ENCODE peak calls at places on chromosome 15, in seven cellular contexts. One of them, this sample, is unnamed.

GRCh38 chr15:45914425-45914824 is 279.6 kb downstream of the SQOR start:
- DNase-seq in aorta: no peak
- DNase-seq in AG10803: no peak
- DNase-seq in fibroblast of pulmonary artery: no peak
- DNase-seq in stomach: no peak
- DNase-seq in SJSA1: no peak
- DNase-seq in RWPE2: no peak
- DNase-seq in this sample: no peak

GRCh38 chr15:77502379-77503095 is 81.8 kb downstream of the HMG20A start:
- DNase-seq in aorta: no peak
- DNase-seq in AG10803: no peak
- DNase-seq in fibroblast of pulmonary artery: no peak
- DNase-seq in stomach: no peak
- DNase-seq in SJSA1: no peak
- DNase-seq in RWPE2: no peak
- DNase-seq in this sample: no peak

GRCh38 chr15:75174736-75175135 is 26.9 kb upstream of the C15orf39 start:
- DNase-seq in aorta: no peak
- DNase-seq in AG10803: no peak
- DNase-seq in fibroblast of pulmonary artery: no peak
- DNase-seq in stomach: no peak
- DNase-seq in SJSA1: no peak
- DNase-seq in RWPE2: peak; percentile 55
- DNase-seq in this sample: no peak

GRCh38 chr15:65819563-65819960 is 27.5 kb upstream of the DENND4A start:
- DNase-seq in aorta: no peak
- DNase-seq in AG10803: no peak
- DNase-seq in fibroblast of pulmonary artery: no peak
- DNase-seq in stomach: no peak
- DNase-seq in SJSA1: no peak
- DNase-seq in RWPE2: no peak
- DNase-seq in this sample: no peak

GRCh38 chr15:97989330-97989729 is 28.8 kb downstream of the ARRDC4 start:
- DNase-seq in aorta: no peak
- DNase-seq in AG10803: no peak
- DNase-seq in fibroblast of pulmonary artery: no peak
- DNase-seq in stomach: no peak
- DNase-seq in SJSA1: no peak
- DNase-seq in RWPE2: no peak
- DNase-seq in this sample: no peak

GRCh38 chr15:75138016-75138999 is 63.4 kb upstream of the C15orf39 start:
- DNase-seq in aorta: no peak
- DNase-seq in AG10803: peak; percentile 60
- DNase-seq in fibroblast of pulmonary artery: peak; percentile 61
- DNase-seq in stomach: no peak
- DNase-seq in SJSA1: peak; percentile 68
- DNase-seq in RWPE2: no peak
- DNase-seq in this sample: peak; percentile 23

GRCh38 chr15:74835312-74835823 is 7.6 kb downstream of the ULK3 start:
- DNase-seq in aorta: peak; percentile 67
- DNase-seq in AG10803: peak; percentile 28
- DNase-seq in fibroblast of pulmonary artery: peak; percentile 57
- DNase-seq in stomach: peak; percentile 78
- DNase-seq in SJSA1: peak; percentile 74
- DNase-seq in RWPE2: no peak
- DNase-seq in this sample: no peak

GRCh38 chr15:78850926-78851600 is 21.6 kb upstream of the MORF4L1 start:
- DNase-seq in aorta: no peak
- DNase-seq in AG10803: no peak
- DNase-seq in fibroblast of pulmonary artery: no peak
- DNase-seq in stomach: no peak
- DNase-seq in SJSA1: no peak
- DNase-seq in RWPE2: no peak
- DNase-seq in this sample: no peak

GRCh38 chr15:25469377-25469776 is 30.6 kb upstream of the UBE3A start:
- DNase-seq in aorta: no peak
- DNase-seq in AG10803: no peak
- DNase-seq in fibroblast of pulmonary artery: peak; percentile 4
- DNase-seq in stomach: no peak
- DNase-seq in SJSA1: no peak
- DNase-seq in RWPE2: no peak
- DNase-seq in this sample: peak; percentile 10

GRCh38 chr15:57485869-57486268 is 105.8 kb upstream of the MYZAP start:
- DNase-seq in aorta: peak; percentile 67
- DNase-seq in AG10803: peak; percentile 79
- DNase-seq in fibroblast of pulmonary artery: peak; percentile 76
- DNase-seq in stomach: peak; percentile 61
- DNase-seq in SJSA1: peak; percentile 92
- DNase-seq in RWPE2: peak; percentile 99
- DNase-seq in this sample: peak; percentile 21

GRCh38 chr15:90598053-90598577 is 68.4 kb downstream of the CRTC3 start:
- DNase-seq in aorta: no peak
- DNase-seq in AG10803: peak; percentile 6
- DNase-seq in fibroblast of pulmonary artery: peak; percentile 16
- DNase-seq in stomach: peak; percentile 79
- DNase-seq in SJSA1: no peak
- DNase-seq in RWPE2: no peak
- DNase-seq in this sample: no peak

GRCh38 chr15:48112242-48112641 is 8.5 kb upstream of the SLC24A5 start:
- DNase-seq in aorta: no peak
- DNase-seq in AG10803: peak; percentile 8
- DNase-seq in fibroblast of pulmonary artery: peak; percentile 39
- DNase-seq in stomach: no peak
- DNase-seq in SJSA1: no peak
- DNase-seq in RWPE2: no peak
- DNase-seq in this sample: no peak

GRCh38 chr15:73284073-73284472 is 84.7 kb downstream of the HCN4 start:
- DNase-seq in aorta: no peak
- DNase-seq in AG10803: peak; percentile 39
- DNase-seq in fibroblast of pulmonary artery: peak; percentile 32
- DNase-seq in stomach: no peak
- DNase-seq in SJSA1: no peak
- DNase-seq in RWPE2: no peak
- DNase-seq in this sample: no peak

GRCh38 chr15:25184356-25185155 is 229.8 kb downstream of the SNRPN start:
- DNase-seq in aorta: peak; percentile 18
- DNase-seq in AG10803: no peak
- DNase-seq in fibroblast of pulmonary artery: no peak
- DNase-seq in stomach: no peak
- DNase-seq in SJSA1: no peak
- DNase-seq in RWPE2: peak; percentile 50
- DNase-seq in this sample: no peak

GRCh38 chr15:89450076-89451006 is 46.0 kb downstream of the RHCG start:
- DNase-seq in aorta: no peak
- DNase-seq in AG10803: no peak
- DNase-seq in fibroblast of pulmonary artery: no peak
- DNase-seq in stomach: no peak
- DNase-seq in SJSA1: no peak
- DNase-seq in RWPE2: no peak
- DNase-seq in this sample: no peak

GRCh38 chr15:89836255-89837133 is 21.8 kb upstream of the ANPEP start:
- DNase-seq in aorta: no peak
- DNase-seq in AG10803: peak; percentile 98
- DNase-seq in fibroblast of pulmonary artery: peak; percentile 95
- DNase-seq in stomach: no peak
- DNase-seq in SJSA1: no peak
- DNase-seq in RWPE2: no peak
- DNase-seq in this sample: peak; percentile 88

GRCh38 chr15:62112051-62112450 is 45.3 kb downstream of the C2CD4A start:
- DNase-seq in aorta: no peak
- DNase-seq in AG10803: no peak
- DNase-seq in fibroblast of pulmonary artery: no peak
- DNase-seq in stomach: no peak
- DNase-seq in SJSA1: no peak
- DNase-seq in RWPE2: no peak
- DNase-seq in this sample: no peak

GRCh38 chr15:70508561-70509281 is 254.6 kb downstream of the UACA start:
- DNase-seq in aorta: peak; percentile 72
- DNase-seq in AG10803: peak; percentile 77
- DNase-seq in fibroblast of pulmonary artery: peak; percentile 89
- DNase-seq in stomach: no peak
- DNase-seq in SJSA1: peak; percentile 81
- DNase-seq in RWPE2: peak; percentile 97
- DNase-seq in this sample: peak; percentile 66

GRCh38 chr15:91469627-91470567 is 369.8 kb downstream of the SV2B start:
- DNase-seq in aorta: no peak
- DNase-seq in AG10803: no peak
- DNase-seq in fibroblast of pulmonary artery: no peak
- DNase-seq in stomach: peak; percentile 29
- DNase-seq in SJSA1: no peak
- DNase-seq in RWPE2: no peak
- DNase-seq in this sample: no peak

GRCh38 chr15:40933520-40933904 is 4.4 kb downstream of the DLL4 start:
- DNase-seq in aorta: no peak
- DNase-seq in AG10803: no peak
- DNase-seq in fibroblast of pulmonary artery: no peak
- DNase-seq in stomach: no peak
- DNase-seq in SJSA1: no peak
- DNase-seq in RWPE2: no peak
- DNase-seq in this sample: no peak

GRCh38 chr15:81347910-81348309 is 24.0 kb upstream of the STARD5 start:
- DNase-seq in aorta: no peak
- DNase-seq in AG10803: no peak
- DNase-seq in fibroblast of pulmonary artery: no peak
- DNase-seq in stomach: no peak
- DNase-seq in SJSA1: no peak
- DNase-seq in RWPE2: no peak
- DNase-seq in this sample: no peak

GRCh38 chr15:52093539-52094502 is 18.8 kb downstream of the BCL2L10 start:
- DNase-seq in aorta: peak; percentile 72
- DNase-seq in AG10803: peak; percentile 97
- DNase-seq in fibroblast of pulmonary artery: peak; percentile 95
- DNase-seq in stomach: no peak
- DNase-seq in SJSA1: peak; percentile 80
- DNase-seq in RWPE2: peak; percentile 97
- DNase-seq in this sample: peak; percentile 84

GRCh38 chr15:76177491-76178040 is 117.8 kb downstream of the TMEM266 start:
- DNase-seq in aorta: peak; percentile 86
- DNase-seq in AG10803: peak; percentile 91
- DNase-seq in fibroblast of pulmonary artery: peak; percentile 24
- DNase-seq in stomach: no peak
- DNase-seq in SJSA1: no peak
- DNase-seq in RWPE2: peak; percentile 90
- DNase-seq in this sample: no peak
- H3K4me3 ChIP-seq in aorta: no peak overlapping the region
- H3K4me3 ChIP-seq in AG10803: no peak overlapping the region
- H3K4me3 ChIP-seq in fibroblast of pulmonary artery: no peak overlapping the region
- H3K4me3 ChIP-seq in stomach: no peak overlapping the region
- H3K4me3 ChIP-seq in SJSA1: no peak overlapping the region
- H3K4me3 ChIP-seq in RWPE2: no peak overlapping the region
- H3K4me3 ChIP-seq in this sample: no peak overlapping the region

DNA sequence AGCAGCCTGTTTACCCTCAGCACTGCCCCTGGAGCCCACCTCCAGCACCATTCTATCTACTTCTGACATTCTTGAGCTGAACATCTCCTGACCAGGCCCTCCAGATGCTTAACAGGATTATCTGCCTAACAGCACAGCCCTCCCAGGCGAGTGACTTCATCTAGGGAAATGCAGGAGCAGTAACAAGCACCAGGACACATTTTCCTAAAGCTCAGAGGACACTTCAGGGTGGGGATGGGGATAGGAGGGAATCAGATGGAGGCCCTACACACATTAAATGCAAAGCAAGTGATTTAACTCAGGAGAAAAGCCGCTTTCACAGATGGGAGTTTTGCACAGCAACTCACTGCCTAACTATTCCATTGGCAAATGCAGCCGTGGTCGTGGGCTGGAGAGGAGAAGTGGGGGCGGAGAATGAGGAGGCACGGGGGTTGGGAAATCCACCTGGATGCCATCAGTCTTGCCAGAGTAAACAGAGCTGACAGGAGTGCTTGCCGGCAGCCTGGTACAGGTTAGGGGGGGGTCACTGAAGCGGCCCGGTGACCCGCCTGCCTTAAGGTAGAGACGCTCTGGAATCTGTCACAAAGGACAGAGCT is 21.3 kb upstream of the BNC1 start:
- DNase-seq in aorta: no peak
- DNase-seq in AG10803: no peak
- DNase-seq in fibroblast of pulmonary artery: peak; percentile 41
- DNase-seq in stomach: no peak
- DNase-seq in SJSA1: no peak
- DNase-seq in RWPE2: peak; percentile 95
- DNase-seq in this sample: no peak
- H3K4me3 ChIP-seq in aorta: no peak overlapping the region
- H3K4me3 ChIP-seq in AG10803: no peak overlapping the region
- H3K4me3 ChIP-seq in fibroblast of pulmonary artery: no peak overlapping the region
- H3K4me3 ChIP-seq in stomach: no peak overlapping the region
- H3K4me3 ChIP-seq in SJSA1: no peak overlapping the region
- H3K4me3 ChIP-seq in RWPE2: no peak overlapping the region
- H3K4me3 ChIP-seq in this sample: no peak overlapping the region

GRCh38 chr15:27458370-27459084 is 487.5 kb downstream of the GABRG3 start:
- DNase-seq in aorta: no peak
- DNase-seq in AG10803: no peak
- DNase-seq in fibroblast of pulmonary artery: no peak
- DNase-seq in stomach: no peak
- DNase-seq in SJSA1: no peak
- DNase-seq in RWPE2: no peak
- DNase-seq in this sample: no peak
- H3K4me3 ChIP-seq in aorta: no peak overlapping the region
- H3K4me3 ChIP-seq in AG10803: no peak overlapping the region
- H3K4me3 ChIP-seq in fibroblast of pulmonary artery: no peak overlapping the region
- H3K4me3 ChIP-seq in stomach: no peak overlapping the region
- H3K4me3 ChIP-seq in SJSA1: no peak overlapping the region
- H3K4me3 ChIP-seq in RWPE2: no peak overlapping the region
- H3K4me3 ChIP-seq in this sample: no peak overlapping the region

GRCh38 chr15:35753486-35753885 is 207.5 kb upstream of the DPH6 start:
- DNase-seq in aorta: no peak
- DNase-seq in AG10803: peak; percentile 50
- DNase-seq in fibroblast of pulmonary artery: peak; percentile 23
- DNase-seq in stomach: no peak
- DNase-seq in SJSA1: no peak
- DNase-seq in RWPE2: no peak
- DNase-seq in this sample: peak; percentile 36

GRCh38 chr15:35750051-35750450 is 204.1 kb upstream of the DPH6 start:
- DNase-seq in aorta: no peak
- DNase-seq in AG10803: no peak
- DNase-seq in fibroblast of pulmonary artery: no peak
- DNase-seq in stomach: no peak
- DNase-seq in SJSA1: no peak
- DNase-seq in RWPE2: no peak
- DNase-seq in this sample: no peak

GRCh38 chr15:35755237-35755802 is 209.4 kb upstream of the DPH6 start:
- DNase-seq in aorta: no peak
- DNase-seq in AG10803: peak; percentile 8
- DNase-seq in fibroblast of pulmonary artery: no peak
- DNase-seq in stomach: no peak
- DNase-seq in SJSA1: no peak
- DNase-seq in RWPE2: no peak
- DNase-seq in this sample: no peak

GRCh38 chr15:35751421-35752133 is 205.6 kb upstream of the DPH6 start:
- DNase-seq in aorta: peak; percentile 72
- DNase-seq in AG10803: peak; percentile 71
- DNase-seq in fibroblast of pulmonary artery: peak; percentile 88
- DNase-seq in stomach: peak; percentile 73
- DNase-seq in SJSA1: peak; percentile 64
- DNase-seq in RWPE2: peak; percentile 73
- DNase-seq in this sample: no peak

DNA sequence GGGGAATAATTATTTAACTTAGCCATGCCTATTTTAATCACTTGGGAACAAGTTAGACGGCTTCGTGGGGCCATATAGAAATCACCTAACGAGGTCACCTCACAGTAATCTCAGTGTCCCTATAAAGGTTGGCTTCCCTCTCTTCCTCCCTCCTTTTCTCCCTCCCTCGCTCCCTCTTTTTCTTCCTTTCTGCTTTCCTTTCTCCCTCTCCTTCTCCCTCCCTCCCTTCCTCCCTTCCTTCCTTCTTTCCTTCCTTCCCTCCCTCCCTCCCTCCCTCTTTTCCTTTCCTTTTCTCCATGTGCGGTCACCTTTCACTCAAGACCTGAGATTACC is 206.1 kb upstream of the DPH6 start:
- DNase-seq in aorta: no peak
- DNase-seq in AG10803: no peak
- DNase-seq in fibroblast of pulmonary artery: no peak
- DNase-seq in stomach: no peak
- DNase-seq in SJSA1: no peak
- DNase-seq in RWPE2: no peak
- DNase-seq in this sample: no peak
- H3K4me3 ChIP-seq in aorta: no peak overlapping the region
- H3K4me3 ChIP-seq in AG10803: no peak overlapping the region
- H3K4me3 ChIP-seq in fibroblast of pulmonary artery: no peak overlapping the region
- H3K4me3 ChIP-seq in stomach: no peak overlapping the region
- H3K4me3 ChIP-seq in SJSA1: no peak overlapping the region
- H3K4me3 ChIP-seq in RWPE2: no peak overlapping the region
- H3K4me3 ChIP-seq in this sample: no peak overlapping the region